ENCODE peak calls at places on chromosome 20, in seven cellular contexts. N is mammary epithelial cell; P is effector memory CD4-positive, alpha-beta T cell; A is fibroblast of lung; F is left lung; R is GM23248; Q is left ventricle myocardium inferior. M is an unnamed sample.

GRCh38 chr20:37347891-37348642 is 2.1 kb downstream of the SRC start:
- DNase-seq in N (no peak), P (no peak), A (no peak), R (peak; percentile 49), F (peak; percentile 28), Q (no peak), M (no peak)

GRCh38 chr20:39195495-39196129 is 233.5 kb downstream of the DHX35 start:
- DNase-seq in N (no peak), R (no peak), Q (no peak), P (no peak), F (no peak), A (no peak), M (no peak)

GRCh38 chr20:35410613-35411012 is 1.2 kb downstream of the UQCC1 start:
- DNase-seq in P (no peak), A (no peak), R (no peak), F (no peak), N (no peak), Q (no peak), M (no peak)

GRCh38 chr20:34693414-34693813 is 10.7 kb upstream of the TP53INP2 start:
- DNase-seq in P (no peak), A (no peak), F (no peak), N (no peak), Q (no peak), R (no peak), M (no peak)

GRCh38 chr20:16476032-16476431 is 97.2 kb downstream of the KIF16B start:
- DNase-seq in P (no peak), F (no peak), A (peak; percentile 76), N (peak; percentile 23), R (peak; percentile 60), Q (no peak), M (no peak)

GRCh38 chr20:8116067-8116811 is 15.8 kb upstream of the PLCB1 start:
- DNase-seq in A (peak; percentile 81), P (no peak), F (no peak), Q (no peak), N (no peak), R (peak; percentile 85), M (peak; percentile 61)

GRCh38 chr20:23436681-23437080 is 2.8 kb upstream of the CSTL1 start:
- DNase-seq in N (no peak), R (no peak), A (no peak), P (no peak), F (no peak), Q (no peak), M (no peak)

GRCh38 chr20:49323622-49324238 is 45.9 kb upstream of the ZNFX1 start:
- DNase-seq in Q (no peak), F (no peak), A (peak; percentile 62), P (no peak), N (peak; percentile 73), R (peak; percentile 93), M (peak; percentile 30)

GRCh38 chr20:48695255-48695654 is 132.5 kb downstream of the PREX1 start:
- DNase-seq in P (no peak), Q (no peak), A (no peak), N (peak; percentile 12), F (no peak), R (no peak), M (no peak)

GRCh38 chr20:5549200-5549599 is 201.0 kb upstream of the SHLD1 start:
- DNase-seq in Q (no peak), A (no peak), F (no peak), P (no peak), R (no peak), N (no peak), M (no peak)

GRCh38 chr20:23626040-23626620 is 11.6 kb downstream of the CST3 start:
- DNase-seq in P (no peak), N (peak; percentile 91), Q (no peak), F (no peak), R (peak; percentile 61), A (peak; percentile 57), M (no peak)

GRCh38 chr20:24672181-24672880 is 202.9 kb downstream of the SYNDIG1 start:
- DNase-seq in N (no peak), Q (no peak), P (no peak), R (no peak), A (peak; percentile 71), F (peak; percentile 19), M (no peak)

GRCh38 chr20:24506146-24506545 is 36.7 kb downstream of the SYNDIG1 start:
- DNase-seq in F (no peak), N (no peak), A (no peak), Q (no peak), R (no peak), P (no peak), M (no peak)

GRCh38 chr20:34522969-34523871 is 7.0 kb downstream of the DYNLRB1 start:
- DNase-seq in A (peak; percentile 62), R (peak; percentile 72), F (no peak), P (no peak), N (peak; percentile 17), Q (peak; percentile 32), M (peak; percentile 42)

GRCh38 chr20:2006452-2007381 is 12.9 kb upstream of the PDYN start:
- DNase-seq in R (peak; percentile 90), N (peak; percentile 56), P (peak; percentile 7), Q (no peak), F (no peak), A (peak; percentile 51), M (peak; percentile 1)

GRCh38 chr20:35849726-35850125 is 77.9 kb downstream of the PHF20 start:
- DNase-seq in R (peak; percentile 39), Q (no peak), A (no peak), N (no peak), F (no peak), P (no peak), M (no peak)

GRCh38 chr20:51013577-51014330 is 9.2 kb downstream of the KCNG1 start:
- DNase-seq in R (no peak), A (no peak), P (no peak), F (no peak), Q (no peak), N (no peak), M (no peak)
- H3K27me3 ChIP-seq in R (no peaks in the 10 kb centered on the region), A (no peaks in the 10 kb centered on the region), P (no peaks in the 10 kb centered on the region), F (no peaks in the 10 kb centered on the region), Q (peaks cover 87% of the 10 kb centered on the region), N (no peaks in the 10 kb centered on the region), M (no peaks in the 10 kb centered on the region)

DNA sequence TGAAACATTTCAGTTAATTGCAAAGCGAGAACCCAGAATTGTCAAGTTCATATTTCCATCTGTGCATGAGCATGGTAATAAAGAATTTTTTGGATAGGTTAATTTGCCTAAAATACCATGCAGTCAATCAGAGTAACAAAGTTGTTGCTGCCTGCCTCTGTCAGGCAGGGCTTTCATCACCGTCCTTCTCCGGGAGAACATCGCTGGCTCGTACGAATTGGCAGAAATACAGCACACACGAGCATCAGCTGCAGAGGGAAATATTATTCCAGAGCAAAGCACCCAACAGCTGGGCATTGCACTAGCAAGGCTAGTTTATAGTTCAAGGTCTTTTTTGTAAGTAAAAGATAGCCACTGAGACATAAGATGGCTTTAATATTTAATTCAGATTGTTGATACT is 369.3 kb downstream of the CDH4 start:
- DNase-seq in F (no peak), P (no peak), R (no peak), A (no peak), Q (no peak), N (no peak), M (no peak)
- H3K27ac ChIP-seq in F (no peak overlapping the region), P (no peak overlapping the region), R (no peak overlapping the region), A (no peak overlapping the region), Q (no peak overlapping the region), N (no peak overlapping the region), M (no peak overlapping the region)

GRCh38 chr20:9458075-9458818 is 56.1 kb upstream of the LAMP5 start:
- DNase-seq in A (peak; percentile 47), R (peak; percentile 31), N (peak; percentile 58), F (no peak), Q (no peak), P (no peak), M (no peak)

GRCh38 chr20:9460518-9460917 is 53.9 kb upstream of the LAMP5 start:
- DNase-seq in F (no peak), Q (no peak), N (peak; percentile 16), A (peak; percentile 61), P (no peak), R (peak; percentile 47), M (no peak)

GRCh38 chr20:9457055-9457454 is 57.3 kb upstream of the LAMP5 start:
- DNase-seq in Q (no peak), R (no peak), F (no peak), N (no peak), P (no peak), A (no peak), M (no peak)

GRCh38 chr20:9454781-9455180 is 59.6 kb upstream of the LAMP5 start:
- DNase-seq in P (no peak), A (peak; percentile 27), Q (no peak), R (peak; percentile 15), F (no peak), N (no peak), M (no peak)
- H3K27me3 ChIP-seq in P (no peaks in the 10 kb centered on the region), A (no peaks in the 10 kb centered on the region), Q (no peaks in the 10 kb centered on the region), R (no peaks in the 10 kb centered on the region), F (no peaks in the 10 kb centered on the region), N (no peaks in the 10 kb centered on the region), M (no peaks in the 10 kb centered on the region)

GRCh38 chr20:54103067-54103761 is 32.8 kb upstream of the BCAS1 start:
- DNase-seq in N (no peak), P (peak; percentile 50), A (peak; percentile 74), R (peak; percentile 66), F (peak; percentile 84), Q (peak; percentile 67), M (no peak)
- H3K27ac ChIP-seq in N (no peak overlapping the region), P (no peak overlapping the region), A (no peak overlapping the region), R (no peak overlapping the region), F (no peak overlapping the region), Q (no peak overlapping the region), M (no peak overlapping the region)

GRCh38 chr20:3681931-3682820 is at the start of gene ADAM33:
- DNase-seq in A (peak; percentile 36), N (no peak), Q (peak; percentile 64), F (no peak), P (no peak), R (peak; percentile 64), M (no peak)

GRCh38 chr20:3679749-3680700 is 1.8 kb downstream of the ADAM33 start:
- DNase-seq in Q (peak; percentile 56), N (no peak), F (no peak), P (no peak), A (peak; percentile 69), R (peak; percentile 91), M (peak; percentile 27)

GRCh38 chr20:3678893-3679720 is 2.7 kb downstream of the ADAM33 start:
- DNase-seq in N (no peak), Q (no peak), P (no peak), R (peak; percentile 55), F (no peak), A (no peak), M (no peak)

GRCh38 chr20:3681352-3681930 is 369 bp downstream of the ADAM33 start:
- DNase-seq in R (no peak), Q (no peak), A (no peak), N (no peak), F (no peak), P (no peak), M (no peak)

GRCh38 chr20:3680701-3681351 is 984 bp downstream of the ADAM33 start:
- DNase-seq in N (no peak), P (no peak), A (peak; percentile 10), F (no peak), R (peak; percentile 39), Q (no peak), M (no peak)
- H3K27me3 ChIP-seq in N (peaks cover 19% of the 10 kb centered on the region), P (peaks cover 18% of the 10 kb centered on the region), A (no peaks in the 10 kb centered on the region), F (peaks cover 23% of the 10 kb centered on the region), R (no peaks in the 10 kb centered on the region), Q (peaks cover 45% of the 10 kb centered on the region), M (no peaks in the 10 kb centered on the region)

GRCh38 chr20:63501818-63502670 is 3.2 kb upstream of the EEF1A2 start:
- DNase-seq in N (no peak), F (no peak), Q (peak; percentile 81), P (no peak), A (no peak), R (no peak), M (no peak)
- H3K27ac ChIP-seq in N (no peak overlapping the region), F (no peak overlapping the region), Q (peak overlapping the region; percentile 94), P (no peak overlapping the region), A (no peak overlapping the region), R (no peak overlapping the region), M (no peak overlapping the region)

GRCh38 chr20:58839991-58840747 is 10.5 kb downstream of the GNAS-AS1 start:
- DNase-seq in F (no peak), R (no peak), N (no peak), P (no peak), Q (no peak), A (no peak), M (no peak)
- H3K27me3 ChIP-seq in F (peaks cover 46% of the 10 kb centered on the region), R (peaks cover 43% of the 10 kb centered on the region), N (peaks cover 9% of the 10 kb centered on the region), P (peaks cover 9% of the 10 kb centered on the region), Q (peaks cover 96% of the 10 kb centered on the region), A (peaks cover 17% of the 10 kb centered on the region), M (peaks cover 44% of the 10 kb centered on the region)

M was measured in AG04450.